ENCODE peak calls at places on chromosomes 5 and 9, in four cellular contexts. R, H, J and F are unnamed samples.

GRCh38 chr5:141493500-141494422 is 4.9 kb downstream of the PCDHGC5 start:
- DNase-seq in R (no peak), J (no peak), H (no peak), F (no peak)

GRCh38 chr5:106843812-106844416 is 826.8 kb downstream of the EFNA5 start:
- DNase-seq in J (no peak), R (no peak), H (no peak), F (no peak)

GRCh38 chr9:112647596-112647995 is 70.3 kb downstream of the INIP start:
- DNase-seq in H (no peak), R (no peak), J (no peak), F (no peak)

GRCh38 chr9:125659201-125659840 is 47.7 kb downstream of the MAPKAP1 start:
- DNase-seq in R (no peak), H (no peak), J (no peak), F (no peak)

GRCh38 chr9:80127920-80128319 is 556.2 kb downstream of the TLE4 start:
- DNase-seq in R (no peak), J (no peak), H (no peak), F (no peak)

GRCh38 chr9:85522459-85523092 is 219.2 kb downstream of the AGTPBP1 start:
- DNase-seq in R (no peak), J (no peak), H (peak; percentile 68), F (no peak)

GRCh38 chr5:10866913-10867312 is 105.9 kb upstream of the DAP start:
- DNase-seq in H (no peak), J (no peak), R (no peak), F (no peak)

GRCh38 chr5:159218595-159219023 is 9.3 kb upstream of the RNF145 start:
- DNase-seq in J (no peak), R (no peak), H (no peak), F (no peak)

GRCh38 chr9:116870566-116870965 is 183.5 kb downstream of the TRIM32 start:
- DNase-seq in R (no peak), H (no peak), J (no peak), F (no peak)

GRCh38 chr5:124860271-124860670 is 113.8 kb upstream of the ZNF608 start:
- DNase-seq in R (no peak), H (no peak), J (no peak), F (no peak)

GRCh38 chr9:17810728-17811634 is 232.1 kb downstream of the SH3GL2 start:
- DNase-seq in R (no peak), H (no peak), J (peak; percentile 5), F (no peak)

GRCh38 chr9:4604678-4605095 is 57.4 kb upstream of the PLPP6 start:
- DNase-seq in J (peak; percentile 66), R (no peak), H (no peak), F (no peak)

GRCh38 chr9:126152622-126153362 is 173.8 kb upstream of the MVB12B start:
- DNase-seq in R (no peak), J (no peak), H (no peak), F (peak; percentile 25)

GRCh38 chr5:143262393-143263174 is 140.9 kb downstream of the NR3C1 start:
- DNase-seq in H (no peak), R (no peak), J (peak; percentile 33), F (no peak)

GRCh38 chr5:129746884-129747283 is 1.0 kb upstream of the MINAR2 start:
- DNase-seq in H (no peak), R (no peak), J (no peak), F (no peak)

GRCh38 chr9:13175732-13176131 is 103.8 kb downstream of the MPDZ start:
- DNase-seq in J (no peak), H (no peak), R (no peak), F (no peak)

GRCh38 chr9:128523199-128523925 is 18.8 kb downstream of the GLE1 start:
- DNase-seq in H (no peak), J (no peak), R (no peak), F (no peak)

GRCh38 chr9:113661074-113661473 is 197.5 kb downstream of the RGS3 start:
- DNase-seq in H (peak; percentile 10), R (no peak), J (no peak), F (no peak)

GRCh38 chr9:115973241-115973640 is 180.3 kb upstream of the PAPPA start:
- DNase-seq in J (no peak), R (no peak), H (no peak), F (no peak)

GRCh38 chr9:130414910-130415746 is 29.6 kb upstream of the ASS1 start:
- DNase-seq in R (no peak), J (no peak), H (peak; percentile 51), F (no peak)

GRCh38 chr9:130418776-130419175 is 26.0 kb upstream of the ASS1 start:
- DNase-seq in H (no peak), J (no peak), R (no peak), F (no peak)

GRCh38 chr9:130419521-130420035 is 25.2 kb upstream of the ASS1 start:
- DNase-seq in J (no peak), H (no peak), R (no peak), F (no peak)

GRCh38 chr9:130414081-130414731 is 30.6 kb upstream of the ASS1 start:
- DNase-seq in R (no peak), H (no peak), J (no peak), F (no peak)

DNA sequence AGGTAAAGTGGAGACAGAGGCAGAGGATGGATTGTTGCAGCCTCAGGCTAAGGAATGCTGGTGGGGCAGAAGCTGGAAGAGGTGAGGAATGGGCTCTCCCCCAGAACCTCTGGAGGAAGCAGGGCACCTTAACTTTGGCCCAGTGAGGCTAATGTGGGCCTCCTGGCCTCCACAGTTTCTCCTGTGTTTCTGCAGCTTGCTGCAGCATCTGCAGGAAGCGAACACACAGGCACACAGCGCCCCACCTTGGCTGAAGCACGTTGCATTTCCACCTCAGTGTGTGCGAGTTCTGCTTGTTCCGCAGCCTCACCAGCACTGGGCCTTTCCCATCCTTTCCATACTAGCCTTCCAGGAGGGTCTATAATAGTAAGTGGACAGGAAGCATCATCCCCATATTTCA is 27.2 kb upstream of the ASS1 start:
- DNase-seq in R (no peak), J (no peak), H (no peak), F (no peak)
- TF ChIP-seq CTCF in R (no peak), J (peak; percentile 41), H (no peak), F (no peak)

DNA sequence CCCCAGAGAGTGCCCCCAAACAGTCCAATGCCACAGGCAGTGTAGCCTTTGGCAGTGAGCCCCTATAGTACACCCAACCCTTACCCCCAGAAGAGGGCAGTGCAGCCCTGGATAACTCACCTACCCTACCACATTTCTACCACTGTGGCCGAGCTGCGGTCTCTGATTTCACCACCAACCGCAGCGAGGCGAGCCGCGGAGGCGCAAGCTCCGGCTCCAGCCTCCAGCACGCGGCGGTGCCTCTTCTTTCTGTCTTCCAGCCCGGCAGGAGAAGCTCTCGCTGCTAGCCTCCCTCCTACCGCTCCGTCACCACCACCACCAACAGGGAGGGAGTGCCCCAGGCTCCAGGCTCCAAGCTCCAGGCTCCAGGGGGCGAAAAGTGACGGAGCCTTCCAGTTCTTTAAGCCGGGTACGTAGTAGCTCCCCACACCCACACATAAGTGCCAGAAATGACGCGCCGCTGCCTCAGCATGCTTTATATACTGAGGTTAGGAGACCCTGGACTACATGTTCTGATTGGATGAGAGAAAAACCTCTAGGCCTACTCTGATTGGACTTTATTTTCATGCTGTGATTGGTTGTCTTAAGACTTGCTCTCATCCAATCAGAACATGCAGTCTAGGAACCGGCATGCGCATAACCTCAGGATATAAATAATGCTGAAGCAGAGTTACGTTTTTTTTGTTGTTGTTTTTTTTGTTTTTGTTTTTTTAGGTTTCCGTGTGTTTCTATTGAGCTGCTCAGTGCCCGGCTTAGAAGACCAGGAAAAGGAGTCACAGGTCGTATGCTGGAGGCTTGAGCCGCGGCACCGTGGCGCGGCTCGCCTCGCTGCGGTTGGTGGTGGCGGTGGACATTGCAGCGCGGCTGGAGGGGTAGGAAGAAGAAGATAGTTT is at the start of gene PCAT7:
- DNase-seq in H (no peak), J (peak; percentile 13), R (no peak), F (peak; percentile 81)
- TF ChIP-seq CTCF in H (no peak), J (peak; percentile 54), R (no peak), F (peak; percentile 79)

GRCh38 chr5:67241326-67241725 is 44.7 kb upstream of the CD180 start:
- DNase-seq in R (no peak), J (no peak), H (no peak), F (no peak)

GRCh38 chr5:67243944-67244343 is 47.3 kb upstream of the CD180 start:
- DNase-seq in H (no peak), R (no peak), J (no peak), F (no peak)

GRCh38 chr5:67243349-67243748 is 46.8 kb upstream of the CD180 start:
- DNase-seq in J (no peak), R (no peak), H (no peak), F (no peak)

GRCh38 chr5:67238191-67238590 is 41.6 kb upstream of the CD180 start:
- DNase-seq in H (no peak), R (no peak), J (no peak), F (no peak)

DNA sequence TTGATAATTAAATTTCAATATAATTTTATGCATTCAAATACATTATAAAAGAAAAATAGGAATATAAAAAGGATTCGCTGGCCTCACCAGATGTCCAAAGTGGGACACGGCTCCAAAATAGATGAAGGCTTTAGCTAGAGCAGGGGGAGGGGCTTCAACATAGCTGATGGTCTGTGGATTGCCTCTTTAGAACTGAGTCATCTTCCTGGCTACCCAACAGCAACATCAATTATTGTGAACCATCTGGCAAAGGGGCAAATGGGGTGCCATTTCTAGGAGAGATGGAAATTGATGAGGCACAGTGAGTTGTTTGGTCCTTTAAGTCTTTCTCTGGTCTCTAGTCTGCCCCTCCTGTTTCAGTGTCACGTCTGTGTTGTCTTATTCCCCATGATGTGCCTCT is 44.2 kb upstream of the CD180 start:
- DNase-seq in J (no peak), R (no peak), H (no peak), F (no peak)
- TF ChIP-seq CTCF in J (no peak), R (no peak), H (no peak), F (no peak)

GRCh38 chr9:105466898-105467455 is 19.1 kb downstream of the FSD1L start:
- DNase-seq in H (no peak), R (no peak), J (no peak), F (no peak)
- TF ChIP-seq CTCF in H (no peak), R (no peak), J (no peak), F (no peak)

GRCh38 chr9:106649664-106650063 is 213.3 kb upstream of the ZNF462 start:
- DNase-seq in R (no peak), H (no peak), J (no peak), F (no peak)

GRCh38 chr9:106643211-106643930 is 219.6 kb upstream of the ZNF462 start:
- DNase-seq in R (no peak), J (no peak), H (no peak), F (no peak)

GRCh38 chr9:106644661-106645060 is 218.3 kb upstream of the ZNF462 start:
- DNase-seq in J (no peak), H (no peak), R (no peak), F (no peak)

GRCh38 chr9:106653111-106653697 is 209.8 kb upstream of the ZNF462 start:
- DNase-seq in H (no peak), J (no peak), R (no peak), F (no peak)

GRCh38 chr9:106648799-106649198 is 214.2 kb upstream of the ZNF462 start:
- DNase-seq in J (no peak), R (no peak), H (no peak), F (no peak)
- TF ChIP-seq CTCF in J (no peak), R (no peak), H (no peak), F (no peak)